ENCODE peak calls at places on chromosomes 2 and 18, in ten cellular contexts. V is ovary, K is body of pancreas, B is sigmoid colon, H is transverse colon, L is K562, Z is stomach, D is breast epithelium, O is A549, A is HCT116. M is an unnamed sample.

GRCh38 chr2:160309585-160309984 is 109.5 kb upstream of the ITGB6 start:
- DNase-seq in V (no peak), K (no peak), B (no peak), H (no peak), L (no peak), Z (no peak), D (no peak), O (no peak), A (no peak), M (no peak)

GRCh38 chr18:45567123-45567522 is 48.2 kb upstream of the SLC14A2 start:
- DNase-seq in V (no peak), K (no peak), B (no peak), H (no peak), L (peak; percentile 14), Z (no peak), D (no peak), O (peak; percentile 13), A (no peak), M (no peak)

GRCh38 chr2:118981627-118982026 is 39.6 kb downstream of the MARCO start:
- DNase-seq in V (no peak), K (no peak), B (no peak), H (no peak), L (no peak), Z (no peak), D (peak; percentile 40), O (no peak), A (no peak), M (no peak)

GRCh38 chr2:14937336-14937735 is 304.8 kb downstream of the LRATD1 start:
- DNase-seq in V (no peak), K (no peak), B (no peak), H (no peak), L (no peak), Z (no peak), D (no peak), O (no peak), A (no peak), M (no peak)

GRCh38 chr18:25075793-25076192 is 276.2 kb downstream of the ZNF521 start:
- DNase-seq in V (no peak), K (no peak), B (no peak), H (no peak), L (no peak), Z (no peak), D (no peak), O (no peak), A (no peak), M (no peak)

GRCh38 chr18:22221350-22221749 is 52.0 kb downstream of the GATA6 start:
- DNase-seq in V (no peak), K (no peak), B (no peak), H (no peak), L (no peak), Z (no peak), D (no peak), O (no peak), A (no peak), M (no peak)

GRCh38 chr2:153875801-153876466 is 4.2 kb downstream of the GALNT13 start:
- DNase-seq in V (no peak), K (no peak), B (no peak), H (no peak), L (no peak), Z (no peak), D (no peak), O (no peak), A (no peak), M (no peak)

GRCh38 chr2:187302146-187302545 is 145.9 kb downstream of the CALCRL start:
- DNase-seq in V (no peak), K (no peak), B (no peak), H (no peak), L (no peak), Z (no peak), D (no peak), O (no peak), A (no peak), M (no peak)

GRCh38 chr2:42722328-42723190 is 41.4 kb downstream of the OXER1 start:
- DNase-seq in V (peak; percentile 61), K (peak; percentile 86), B (peak; percentile 71), H (peak; percentile 13), L (peak; percentile 45), Z (peak; percentile 65), D (peak; percentile 23), O (peak; percentile 42), A (no peak), M (no peak)

GRCh38 chr2:149747456-149747855 is 159.9 kb upstream of the MMADHC start:
- DNase-seq in V (no peak), K (no peak), B (no peak), H (no peak), L (no peak), Z (no peak), D (no peak), O (no peak), A (no peak), M (no peak)

GRCh38 chr2:227908266-227909054 is 37.0 kb downstream of the DAW1 start:
- DNase-seq in V (no peak), K (no peak), B (no peak), H (no peak), L (no peak), Z (no peak), D (no peak), O (no peak), A (no peak), M (no peak)

GRCh38 chr18:74734013-74734444 is 136.4 kb downstream of the ZNF407 start:
- DNase-seq in V (no peak), K (no peak), B (no peak), H (no peak), L (no peak), Z (no peak), D (no peak), O (no peak), A (no peak), M (no peak)

GRCh38 chr18:51398104-51398503 is 200.6 kb upstream of the MEX3C start:
- DNase-seq in V (no peak), K (no peak), B (no peak), H (no peak), L (no peak), Z (no peak), D (no peak), O (no peak), A (no peak), M (no peak)

GRCh38 chr18:37230762-37231161 is 334.8 kb downstream of the CELF4 start:
- DNase-seq in V (no peak), K (no peak), B (no peak), H (no peak), L (no peak), Z (no peak), D (no peak), O (no peak), A (no peak), M (no peak)

GRCh38 chr2:70766357-70767093 is 1.5 kb downstream of the ADD2 start:
- DNase-seq in V (no peak), K (no peak), B (no peak), H (no peak), L (no peak), Z (no peak), D (no peak), O (no peak), A (no peak), M (no peak)

GRCh38 chr2:163077241-163077640 is 238.7 kb upstream of the KCNH7 start:
- DNase-seq in V (no peak), K (no peak), B (no peak), H (no peak), L (no peak), Z (no peak), D (no peak), O (no peak), A (no peak), M (no peak)

GRCh38 chr2:54568876-54569298 is 112.8 kb downstream of the SPTBN1 start:
- DNase-seq in V (no peak), K (peak; percentile 67), B (no peak), H (peak; percentile 70), L (peak; percentile 90), Z (peak; percentile 73), D (no peak), O (no peak), A (no peak), M (no peak)

GRCh38 chr2:118046628-118047210 is 32.8 kb upstream of the CCDC93 start:
- DNase-seq in V (no peak), K (no peak), B (no peak), H (no peak), L (peak; percentile 33), Z (no peak), D (no peak), O (peak; percentile 48), A (peak; percentile 26), M (no peak)

GRCh38 chr18:78801011-78801410 is 178.6 kb upstream of the SALL3 start:
- DNase-seq in V (no peak), K (no peak), B (peak; percentile 51), H (no peak), L (no peak), Z (no peak), D (no peak), O (no peak), A (no peak), M (no peak)
- H3K9me3 ChIP-seq in V (no peaks in the 10 kb centered on the region), K (no peaks in the 10 kb centered on the region), B (no peaks in the 10 kb centered on the region), H (no peaks in the 10 kb centered on the region), L (no peaks in the 10 kb centered on the region), Z (no peaks in the 10 kb centered on the region), D (no peaks in the 10 kb centered on the region), O (no peaks in the 10 kb centered on the region), A (no peaks in the 10 kb centered on the region), M (no peaks in the 10 kb centered on the region)

GRCh38 chr2:202911513-202912341 is at the start of the genes CARF and WDR12:
- DNase-seq in V (peak; percentile 90), K (peak; percentile 98), B (peak; percentile 96), H (peak; percentile 95), L (peak; percentile 92), Z (peak; percentile 95), D (peak; percentile 80), O (peak; percentile 95), A (peak; percentile 91), M (peak; percentile 93)
- TF ChIP-seq POLR2A in V (peak; percentile 31), K (peak; percentile 78), B (peak; percentile 55), H (peak; percentile 72), L (peak; percentile 81), Z (no peak), D (peak; percentile 70), O (peak; percentile 43), A (peak; percentile 60), M (peak; percentile 27)

DNA sequence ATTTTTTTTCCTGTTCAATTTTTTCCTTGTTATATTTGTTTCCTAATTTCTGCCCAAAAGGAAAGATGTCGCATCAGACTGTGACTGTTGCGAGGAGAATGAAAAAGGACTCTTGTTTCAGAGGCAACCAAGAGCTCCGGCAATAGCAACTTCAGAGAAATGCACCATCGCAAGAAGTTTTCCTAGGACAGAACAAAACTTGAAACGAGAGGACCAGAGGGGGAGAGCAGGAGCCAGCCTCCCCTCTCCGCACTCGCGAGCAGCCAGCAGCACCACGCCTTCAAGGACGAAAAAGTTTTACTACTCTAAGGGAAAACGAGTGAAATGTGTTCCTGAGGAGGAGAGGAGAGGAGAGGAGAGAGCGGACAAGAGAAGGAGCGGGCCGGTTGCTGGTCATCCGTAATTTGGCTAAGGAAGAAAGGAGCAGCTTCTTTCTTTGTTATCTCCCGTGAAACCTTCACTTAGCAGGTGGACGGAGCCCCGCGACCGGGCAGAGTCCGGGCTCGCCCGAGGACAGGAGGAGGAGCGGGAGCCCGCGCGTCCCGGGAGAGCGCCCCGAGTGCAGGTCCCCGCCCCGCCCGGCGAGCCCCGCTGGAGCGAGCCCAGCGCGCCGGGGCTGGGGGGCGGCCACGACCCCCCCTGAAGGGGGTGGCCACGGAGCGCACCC is 725 bp downstream of the POU3F3 start:
- DNase-seq in V (no peak), K (no peak), B (no peak), H (no peak), L (no peak), Z (no peak), D (no peak), O (no peak), A (no peak), M (no peak)
- H3K4me3 ChIP-seq in V (no peak overlapping the region), K (no peak overlapping the region), B (peak overlapping the region; percentile 29), H (peak overlapping the region; percentile 15), L (no peak overlapping the region), Z (peak overlapping the region; percentile 39), D (no peak overlapping the region), O (peak overlapping the region; percentile 44), A (no peak overlapping the region), M (no peak overlapping the region)

GRCh38 chr2:222292738-222293134 is 6.1 kb downstream of the PAX3 start:
- DNase-seq in V (no peak), K (no peak), B (no peak), H (no peak), L (no peak), Z (no peak), D (no peak), O (no peak), A (no peak), M (no peak)
- H3K9me3 ChIP-seq in V (no peaks in the 10 kb centered on the region), K (no peaks in the 10 kb centered on the region), B (no peaks in the 10 kb centered on the region), H (no peaks in the 10 kb centered on the region), L (no peaks in the 10 kb centered on the region), Z (no peaks in the 10 kb centered on the region), D (no peaks in the 10 kb centered on the region), O (no peaks in the 10 kb centered on the region), A (no peaks in the 10 kb centered on the region), M (no peaks in the 10 kb centered on the region)

M was measured in prostate gland.